ENCODE peak calls at places on chromosome 9, in eight cellular contexts. R is DND-41, K is AG04449, N is SK-N-DZ, B is ACHN, A is pons, P is hippocampal formation, W is NCI-H1105 treated with DMSO at 0.1 percent for 48 hours. X is an unnamed sample.

GRCh38 chr9:6495484-6495883 is 82.5 kb downstream of the UHRF2 start:
- DNase-seq in N (no peak), R (no peak), K (no peak), A (peak), B (no peak), P (no peak), W (peak), X (no peak)

GRCh38 chr9:135884328-135885035 is 22.9 kb downstream of the CAMSAP1 start:
- DNase-seq in A (peak), P (no peak), K (no peak), N (no peak), R (no peak), B (no peak), W (no peak), X (no peak)

GRCh38 chr9:14131353-14132088 is 182.4 kb downstream of the NFIB start:
- DNase-seq in W (peak), P (no peak), A (no peak), R (no peak), N (peak), K (no peak), B (no peak), X (no peak)

GRCh38 chr9:93658184-93658925 is 82.0 kb downstream of the PHF2 start:
- DNase-seq in W (no peak), R (no peak), B (no peak), P (no peak), N (no peak), K (no peak), A (no peak), X (no peak)

GRCh38 chr9:124621371-124622328 is 114.5 kb upstream of the NR5A1 start:
- DNase-seq in N (no peak), B (peak), W (no peak), R (peak), A (no peak), P (no peak), K (no peak), X (no peak)

GRCh38 chr9:100927778-100928177 is 100.7 kb upstream of the PLPPR1 start:
- DNase-seq in R (no peak), A (no peak), B (no peak), K (no peak), N (no peak), P (no peak), W (no peak), X (no peak)

GRCh38 chr9:116476935-116477381 is 210.1 kb upstream of the TRIM32 start:
- DNase-seq in R (no peak), N (no peak), W (no peak), P (peak), B (no peak), K (no peak), A (peak), X (no peak)

GRCh38 chr9:37364751-37365360 is 57.6 kb upstream of the GRHPR start:
- DNase-seq in R (peak), K (no peak), A (no peak), P (no peak), N (no peak), B (peak), W (no peak), X (no peak)

GRCh38 chr9:4334439-4334838 is 34.6 kb upstream of the GLIS3 start:
- DNase-seq in A (peak), W (peak), P (peak), B (peak), K (no peak), N (no peak), R (no peak), X (no peak)

GRCh38 chr9:116501871-116502270 is 185.2 kb upstream of the TRIM32 start:
- DNase-seq in A (no peak), B (peak), N (no peak), W (no peak), K (no peak), R (no peak), P (no peak), X (no peak)

X was measured in effector CD4-positive, alpha-beta T cell.